ENCODE peak calls at places on chromosomes 16 and 17, in four cellular contexts. S is uterus, A is lung, U is cardiac muscle cell. C is an unnamed sample. For H3K9me3, the result is how much of the 10 kb centered on the place peaks cover.

GRCh38 chr17:59702304-59702703 is 4.9 kb downstream of the PTRH2 start:
- DNase-seq in U (no peak), A (no peak), S (no peak), C (no peak)

GRCh38 chr17:67386965-67387551 is 10.0 kb downstream of the PITPNC1 start:
- DNase-seq in U (peak), A (peak), S (no peak), C (peak)

GRCh38 chr17:48843172-48843900 is 12.5 kb downstream of the CALCOCO2 start:
- DNase-seq in U (no peak), S (no peak), A (no peak), C (no peak)

GRCh38 chr17:81349397-81350319 is 45.6 kb upstream of the BAHCC1 start:
- DNase-seq in S (no peak), U (peak), A (no peak), C (peak)

GRCh38 chr17:74410001-74410443 is 21.9 kb upstream of the GPRC5C start:
- DNase-seq in U (no peak), S (no peak), A (no peak), C (no peak)

GRCh38 chr16:69432069-69432468 is 7.7 kb downstream of the CYB5B start:
- DNase-seq in U (no peak), S (no peak), A (no peak), C (no peak)

GRCh38 chr17:63696381-63696961 is 3.5 kb downstream of the LIMD2 start:
- DNase-seq in U (peak), S (no peak), A (no peak), C (no peak)

GRCh38 chr17:740240-741055 is 8.1 kb downstream of the TLCD3A start:
- DNase-seq in S (no peak), U (no peak), A (peak), C (peak)

GRCh38 chr16:74053784-74054306 is 242.8 kb upstream of the PSMD7 start:
- DNase-seq in A (no peak), U (no peak), S (no peak), C (no peak)

GRCh38 chr17:14790518-14790917 is 474.6 kb downstream of the PMP22 start:
- DNase-seq in S (no peak), A (no peak), U (peak), C (no peak)

GRCh38 chr16:84911490-84912216 is 91.9 kb downstream of the CRISPLD2 start:
- DNase-seq in A (no peak), S (no peak), U (peak), C (no peak)

GRCh38 chr17:17039911-17040310 is 2.3 kb upstream of the MPRIP start:
- DNase-seq in S (no peak), A (no peak), U (no peak), C (no peak)

DNA sequence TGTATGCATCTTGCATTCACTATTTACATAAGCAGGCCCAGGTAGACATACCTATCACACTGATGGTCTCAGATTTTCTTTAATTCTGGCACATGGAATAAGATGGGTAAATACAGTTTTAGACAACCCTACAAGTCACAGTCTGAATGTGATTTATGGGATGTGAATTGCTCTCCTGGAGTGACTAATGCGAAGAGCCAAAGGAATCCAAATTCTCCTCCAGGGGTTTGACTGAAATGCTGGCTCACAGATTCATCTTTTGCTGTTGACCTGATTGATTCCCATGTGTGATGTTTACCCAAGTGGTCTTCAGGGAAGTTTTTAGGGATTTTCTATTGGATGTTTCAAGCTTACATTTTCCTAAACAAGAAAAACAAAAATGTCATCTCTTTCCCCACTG is 277.9 kb upstream of the MON1B start:
- DNase-seq in U (no peak), S (no peak), A (no peak), C (no peak)
- H3K9me3 ChIP-seq in U (under half), S (under half), A (under half), C (under half)

DNA sequence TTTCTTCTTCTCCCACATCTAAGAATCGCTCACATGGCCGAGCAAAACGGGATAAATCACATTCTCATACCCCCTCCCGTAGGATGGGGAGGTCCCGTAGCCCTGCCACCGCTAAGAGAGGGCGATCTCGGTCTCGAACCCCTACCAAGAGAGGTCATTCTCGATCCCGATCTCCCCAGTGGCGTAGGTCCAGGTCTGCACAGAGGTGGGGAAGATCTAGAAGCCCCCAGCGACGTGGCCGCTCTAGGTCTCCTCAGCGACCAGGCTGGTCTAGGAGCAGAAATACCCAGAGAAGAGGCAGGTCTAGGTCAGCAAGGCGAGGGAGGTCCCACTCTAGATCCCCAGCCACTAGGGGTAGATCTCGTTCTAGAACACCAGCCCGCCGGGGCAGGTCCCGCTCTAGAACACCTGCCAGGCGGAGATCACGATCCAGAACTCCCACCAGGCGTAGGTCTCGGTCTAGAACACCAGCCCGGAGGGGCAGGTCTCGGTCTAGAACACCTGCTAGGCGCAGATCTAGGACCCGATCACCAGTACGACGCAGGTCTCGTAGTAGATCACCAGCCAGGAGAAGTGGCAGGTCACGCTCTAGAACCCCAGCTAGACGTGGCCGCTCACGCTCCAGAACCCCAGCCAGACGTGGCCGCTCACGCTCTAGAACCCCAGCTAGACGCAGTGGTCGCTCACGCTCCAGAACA is 9.6 kb downstream of the SRRM2 start:
- DNase-seq in S (no peak), A (no peak), U (no peak), C (no peak)
- H3K9me3 ChIP-seq in S (under half), A (under half), U (under half), C (under half)

DNA sequence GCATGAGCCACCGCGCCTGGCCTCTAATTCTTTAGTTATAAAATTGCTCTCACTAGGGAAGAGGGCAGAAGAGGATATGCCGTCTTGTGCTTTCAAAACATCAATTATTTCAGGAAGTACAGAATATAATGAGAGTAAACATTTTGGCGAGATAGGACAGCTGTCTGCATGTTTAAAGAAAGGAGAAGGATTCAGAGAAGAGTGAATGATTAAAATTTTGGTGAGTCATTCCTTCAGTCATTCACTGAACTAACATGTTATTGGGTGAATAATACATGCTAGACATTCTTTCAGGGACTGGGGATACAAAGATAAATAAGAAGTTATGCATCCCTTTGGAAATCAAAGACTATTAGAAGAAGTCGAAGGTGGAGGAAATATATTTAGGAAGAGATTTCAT is 590.3 kb upstream of the GOT2 start:
- DNase-seq in A (no peak), U (no peak), S (no peak), C (no peak)
- H3K9me3 ChIP-seq in A (under half), U (under half), S (under half), C (under half)

GRCh38 chr17:13117616-13118015 is 99.8 kb upstream of the ELAC2 start:
- DNase-seq in U (no peak), A (no peak), S (no peak), C (no peak)
- H3K9me3 ChIP-seq in U (under half), A (under half), S (under half), C (under half)